ENCODE peak calls at places on chromosomes 16 and 17, in four cellular contexts. G is fibroblast of the conjunctiva, Z is endothelial cell, P is brain pericyte. N is an unnamed sample.

GRCh38 chr17:78284146-78284545 is 52.7 kb downstream of the TMEM235 start:
- DNase-seq in G (peak; percentile 38), Z (no peak), P (peak; percentile 44), N (no peak)

GRCh38 chr16:49463529-49463928 is 89.9 kb downstream of the C16orf78 start:
- DNase-seq in G (no peak), Z (no peak), P (no peak), N (no peak)

GRCh38 chr16:79049040-79049439 is 551.5 kb downstream of the MAF start:
- DNase-seq in G (no peak), Z (no peak), P (no peak), N (no peak)

GRCh38 chr17:79174193-79174765 is 99.7 kb downstream of the ENGASE start:
- DNase-seq in G (no peak), Z (no peak), P (no peak), N (no peak)

GRCh38 chr16:21197115-21197514 is 14.3 kb downstream of the ZP2 start:
- DNase-seq in G (no peak), Z (no peak), P (no peak), N (no peak)

GRCh38 chr17:55264640-55265298 is at the start of gene HLF:
- DNase-seq in G (peak; percentile 38), Z (peak; percentile 54), P (no peak), N (peak; percentile 15)

GRCh38 chr16:85563515-85564276 is 49.4 kb upstream of the GSE1 start:
- DNase-seq in G (no peak), Z (peak; percentile 66), P (no peak), N (no peak)

GRCh38 chr16:68279726-68280125 is 15.4 kb downstream of the SLC7A6 start:
- DNase-seq in G (no peak), Z (no peak), P (no peak), N (no peak)

GRCh38 chr16:58498341-58499091 is 1.4 kb upstream of the NDRG4 start:
- DNase-seq in G (no peak), Z (no peak), P (no peak), N (no peak)

GRCh38 chr17:79933863-79934652 is 94.8 kb upstream of the CBX4 start:
- DNase-seq in G (no peak), Z (no peak), P (no peak), N (no peak)

GRCh38 chr16:10228779-10229178 is 46.6 kb upstream of the GRIN2A start:
- DNase-seq in G (no peak), Z (no peak), P (no peak), N (no peak)

GRCh38 chr16:8849411-8850011 is 19.3 kb downstream of the CARHSP1 start:
- DNase-seq in G (no peak), Z (no peak), P (no peak), N (no peak)

GRCh38 chr17:15469260-15469659 is 1.8 kb upstream of the CDRT4 start:
- DNase-seq in G (no peak), Z (no peak), P (peak; percentile 96), N (peak; percentile 96)

GRCh38 chr17:83008526-83008925 is 70.9 kb upstream of the METRNL start:
- DNase-seq in G (no peak), Z (no peak), P (no peak), N (no peak)

GRCh38 chr16:81410643-81411235 is 33.9 kb upstream of the CMIP start:
- DNase-seq in G (no peak), Z (no peak), P (no peak), N (no peak)

GRCh38 chr16:69618307-69618706 is 52.5 kb downstream of the NFAT5 start:
- DNase-seq in G (peak; percentile 38), Z (no peak), P (no peak), N (no peak)

GRCh38 chr16:67661864-67662652 is 1.3 kb downstream of the PARD6A start:
- DNase-seq in G (no peak), Z (no peak), P (no peak), N (no peak)

GRCh38 chr17:74179576-74179975 is 23.9 kb upstream of the RPL38 start:
- DNase-seq in G (no peak), Z (no peak), P (no peak), N (no peak)

GRCh38 chr16:49464877-49465504 is 91.4 kb downstream of the C16orf78 start:
- DNase-seq in G (no peak), Z (peak; percentile 33), P (no peak), N (no peak)

GRCh38 chr16:4370151-4370550 is 1.5 kb upstream of the VASN start:
- DNase-seq in G (no peak), Z (no peak), P (no peak), N (no peak)

GRCh38 chr16:57153841-57154240 is 32.0 kb downstream of the PSME3IP1 start:
- DNase-seq in G (no peak), Z (no peak), P (no peak), N (no peak)

GRCh38 chr17:59561042-59561441 is 4.4 kb upstream of the DHX40 start:
- DNase-seq in G (no peak), Z (peak; percentile 21), P (no peak), N (no peak)

GRCh38 chr17:7436556-7437368 is 1.5 kb downstream of the TMEM102 start:
- DNase-seq in G (peak; percentile 43), Z (peak; percentile 87), P (no peak), N (no peak)

GRCh38 chr17:48639136-48639535 is 13.0 kb upstream of the HOXB9 start:
- DNase-seq in G (no peak), Z (no peak), P (no peak), N (no peak)

GRCh38 chr17:33511670-33512069 is 218.6 kb upstream of the ASIC2 start:
- DNase-seq in G (no peak), Z (no peak), P (no peak), N (no peak)

GRCh38 chr16:75695708-75696107 is 5.6 kb downstream of the DUXB start:
- DNase-seq in G (no peak), Z (no peak), P (no peak), N (no peak)

GRCh38 chr16:2033057-2033911 is 6.6 kb downstream of the NHERF2 start:
- DNase-seq in G (no peak), Z (no peak), P (no peak), N (no peak)

GRCh38 chr16:57258226-57258909 is 13.3 kb downstream of the ARL2BP start:
- DNase-seq in G (no peak), Z (no peak), P (no peak), N (no peak)

GRCh38 chr16:47392114-47392513 is 68.7 kb downstream of the ITFG1 start:
- DNase-seq in G (no peak), Z (no peak), P (no peak), N (peak; percentile 51)

GRCh38 chr16:58492066-58492465 is 7.9 kb upstream of the NDRG4 start:
- DNase-seq in G (no peak), Z (no peak), P (no peak), N (no peak)

GRCh38 chr16:49608801-49609200 is 235.2 kb downstream of the C16orf78 start:
- DNase-seq in G (peak; percentile 49), Z (no peak), P (no peak), N (no peak)

GRCh38 chr17:48639982-48640857 is 14.1 kb upstream of the HOXB9 start:
- DNase-seq in G (no peak), Z (no peak), P (no peak), N (no peak)

GRCh38 chr17:35312790-35313711 is 60.4 kb downstream of the SLFN11 start:
- DNase-seq in G (peak; percentile 76), Z (peak; percentile 46), P (no peak), N (peak; percentile 46)

GRCh38 chr17:73749337-73749807 is 105.1 kb upstream of the SDK2 start:
- DNase-seq in G (no peak), Z (no peak), P (no peak), N (no peak)

GRCh38 chr16:82034981-82035612 is at the start of gene HSD17B2:
- DNase-seq in G (no peak), Z (no peak), P (no peak), N (no peak)

GRCh38 chr17:21094298-21094704 is 32.5 kb upstream of the DHRS7B start:
- DNase-seq in G (no peak), Z (no peak), P (no peak), N (no peak)

GRCh38 chr16:66801320-66802105 is at the start of gene TERB1:
- DNase-seq in G (no peak), Z (no peak), P (no peak), N (no peak)

N was measured in smooth muscle cell of the brain vasculature.